ENCODE peak calls at places on chromosomes 12 and 14, in seven cellular contexts. S is GM10248, T is GM12864, M is BJ, O is GM13977, N is lung, K is fibroblast of lung. I is an unnamed sample.

GRCh38 chr12:64171715-64172114 is 50.4 kb downstream of the KICS2 start:
- DNase-seq in M (no peak), K (peak; percentile 18), O (no peak), N (no peak), T (no peak), S (no peak), I (no peak)

GRCh38 chr12:130876758-130877157 is 4.9 kb downstream of the RAN start:
- DNase-seq in S (no peak), K (no peak), M (no peak), T (no peak), O (no peak), N (no peak), I (no peak)

GRCh38 chr14:44297437-44297836 is 209.6 kb downstream of the FSCB start:
- DNase-seq in M (no peak), K (no peak), T (no peak), O (no peak), N (no peak), S (no peak), I (no peak)

GRCh38 chr14:76964695-76965094 is 63.8 kb downstream of the IRF2BPL start:
- DNase-seq in S (peak; percentile 70), K (no peak), N (no peak), O (peak; percentile 74), M (no peak), T (no peak), I (peak; percentile 78)

GRCh38 chr12:103956515-103957027 is 9.1 kb upstream of the TDG start:
- DNase-seq in N (peak; percentile 41), M (no peak), O (no peak), T (no peak), K (no peak), S (no peak), I (no peak)

GRCh38 chr12:55058082-55058481 is 38.3 kb downstream of the NEUROD4 start:
- DNase-seq in K (no peak), S (no peak), T (no peak), M (no peak), O (no peak), N (no peak), I (no peak)

GRCh38 chr12:12673296-12673695 is 22.7 kb downstream of the GPR19 start:
- DNase-seq in T (peak; percentile 55), K (no peak), O (no peak), N (no peak), S (no peak), M (no peak), I (no peak)

GRCh38 chr14:51283402-51283825 is 43.4 kb downstream of the TMX1 start:
- DNase-seq in M (peak; percentile 77), S (peak; percentile 41), T (peak; percentile 26), K (peak; percentile 92), O (peak; percentile 33), N (no peak), I (peak; percentile 42)

GRCh38 chr12:5188413-5188930 is 144.8 kb downstream of the KCNA5 start:
- DNase-seq in N (no peak), M (no peak), S (no peak), O (no peak), T (no peak), K (no peak), I (no peak)

GRCh38 chr12:5186715-5187114 is 143.0 kb downstream of the KCNA5 start:
- DNase-seq in K (no peak), N (no peak), T (no peak), S (no peak), O (no peak), M (no peak), I (no peak)

GRCh38 chr12:5185435-5186069 is 141.9 kb downstream of the KCNA5 start:
- DNase-seq in S (no peak), K (no peak), O (no peak), N (no peak), T (no peak), M (no peak), I (no peak)

GRCh38 chr12:5187136-5187535 is 143.5 kb downstream of the KCNA5 start:
- DNase-seq in N (no peak), S (no peak), K (no peak), O (no peak), M (no peak), T (no peak), I (no peak)

DNA sequence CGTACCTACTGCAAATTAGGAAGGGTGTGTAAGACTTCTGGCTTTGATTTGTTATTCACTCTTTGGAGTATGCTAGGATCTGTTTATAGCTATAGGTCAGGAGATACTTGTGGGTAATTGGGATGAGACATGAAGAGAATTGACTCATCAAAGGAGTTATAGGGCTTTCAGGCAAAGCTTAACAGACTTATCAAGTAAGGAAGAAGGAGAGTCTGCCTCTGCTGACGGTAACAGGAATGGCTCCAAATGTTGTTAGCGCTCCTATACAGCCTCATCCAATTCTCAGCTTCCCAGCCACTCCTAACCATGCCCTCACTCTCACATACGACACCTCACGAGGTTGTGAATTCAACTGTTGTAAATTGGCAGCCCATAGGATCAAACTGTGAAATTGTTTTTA is 140.5 kb downstream of the KCNA5 start:
- DNase-seq in O (no peak), N (no peak), M (no peak), T (no peak), S (no peak), K (no peak), I (no peak)
- TF ChIP-seq CTCF in O (no peak), N (no peak), M (no peak), T (no peak), S (no peak), K (no peak), I (no peak)

DNA sequence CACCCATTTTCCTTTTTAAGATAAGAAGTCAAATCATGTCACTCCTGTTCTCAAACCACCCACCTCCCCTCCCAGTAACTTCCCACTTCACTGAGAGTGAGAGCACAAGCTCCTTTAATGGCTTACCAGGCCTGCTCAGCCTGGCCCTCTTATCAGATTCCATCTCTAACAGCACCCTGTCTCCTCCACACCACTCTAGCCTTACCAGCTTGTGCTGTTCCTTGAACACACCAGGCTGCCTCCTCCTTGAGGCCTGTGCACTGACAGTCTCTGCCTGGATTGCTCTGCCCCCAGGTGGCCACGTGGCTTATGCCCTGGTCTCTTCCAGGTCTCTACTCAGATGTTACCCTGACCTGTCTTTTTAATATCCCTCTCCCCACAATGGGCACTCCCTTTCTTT is 40.1 kb upstream of the EVL start:
- DNase-seq in M (no peak), T (peak; percentile 12), N (peak; percentile 38), K (peak; percentile 49), O (peak; percentile 50), S (peak; percentile 53), I (peak; percentile 64)
- TF ChIP-seq CTCF in M (peak; percentile 50), T (peak; percentile 64), N (no peak), K (peak; percentile 38), O (peak; percentile 47), S (peak; percentile 59), I (peak; percentile 61)

DNA sequence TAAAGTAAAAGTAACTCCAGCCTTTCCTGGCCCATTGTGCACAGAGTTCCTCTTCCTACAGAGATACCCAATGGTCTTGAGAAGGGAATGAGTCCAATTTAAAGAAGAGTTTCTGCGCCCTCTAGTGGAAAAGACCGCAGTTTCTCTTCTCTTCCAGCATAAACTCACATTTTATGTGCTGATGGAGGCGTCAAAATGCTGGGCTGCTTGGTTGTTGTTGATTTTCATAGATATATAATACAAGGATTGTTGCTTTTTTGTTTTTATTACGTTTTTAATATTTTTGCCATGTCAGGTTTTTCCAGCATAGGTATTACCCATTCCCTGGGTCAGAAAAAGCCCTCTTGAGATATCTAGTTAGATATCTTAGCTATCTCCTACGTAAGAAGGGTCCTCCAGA is 356.9 kb upstream of the STXBP6 start:
- DNase-seq in T (no peak), N (no peak), S (no peak), K (no peak), O (no peak), M (no peak), I (no peak)
- TF ChIP-seq CTCF in T (peak; percentile 41), N (no peak), S (peak; percentile 22), K (peak; percentile 18), O (peak; percentile 50), M (peak; percentile 36), I (no peak)

GRCh38 chr12:65313704-65314317 is 35.3 kb downstream of the MSRB3 start:
- DNase-seq in S (no peak), M (no peak), T (no peak), O (no peak), K (peak; percentile 68), N (no peak), I (no peak)
- TF ChIP-seq CTCF in S (peak; percentile 23), M (peak; percentile 43), T (no peak), O (peak; percentile 24), K (no peak), N (no peak), I (no peak)

GRCh38 chr12:107992870-107993451 is 136.1 kb upstream of the WSCD2 start:
- DNase-seq in S (peak; percentile 10), K (peak; percentile 1), T (peak; percentile 10), N (no peak), O (peak; percentile 10), M (no peak), I (peak; percentile 9)

GRCh38 chr12:107986183-107986582 is 142.9 kb upstream of the WSCD2 start:
- DNase-seq in K (no peak), M (no peak), O (no peak), N (no peak), S (no peak), T (no peak), I (no peak)

GRCh38 chr12:107984973-107985372 is 144.1 kb upstream of the WSCD2 start:
- DNase-seq in M (no peak), K (no peak), N (no peak), T (no peak), S (no peak), O (no peak), I (no peak)

GRCh38 chr12:107992016-107992415 is 137.1 kb upstream of the WSCD2 start:
- DNase-seq in T (no peak), N (no peak), S (no peak), O (no peak), K (no peak), M (no peak), I (no peak)

DNA sequence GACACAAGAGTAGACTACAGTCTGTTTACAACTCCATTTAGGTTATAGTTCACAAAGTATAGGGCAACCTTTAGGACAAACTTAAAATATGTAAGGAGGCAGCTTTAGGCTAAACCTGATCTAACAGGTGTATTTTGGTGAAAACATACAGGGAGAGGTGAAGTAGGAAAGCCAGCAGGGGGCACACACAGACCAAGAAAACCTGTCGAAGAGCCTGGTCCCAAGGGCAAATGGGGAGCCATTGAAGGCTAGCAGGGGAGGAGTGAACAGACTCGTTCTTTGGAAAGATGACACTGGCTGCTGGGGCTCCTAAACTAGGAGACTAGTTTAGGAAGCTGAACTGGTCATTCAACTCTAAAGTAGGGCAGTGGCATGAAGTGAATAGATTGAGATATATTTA is 138.8 kb upstream of the WSCD2 start:
- DNase-seq in T (peak; percentile 12), O (peak; percentile 15), S (peak; percentile 12), M (no peak), K (no peak), N (no peak), I (peak; percentile 5)
- TF ChIP-seq CTCF in T (peak; percentile 47), O (peak; percentile 66), S (peak; percentile 38), M (peak; percentile 19), K (peak; percentile 16), N (no peak), I (peak; percentile 38)

I was measured in GM13976.